ENCODE peak calls at places on chromosomes 7 and 10, in four cellular contexts. Q is colonic mucosa, D is IMR-90, V is T-helper 1 cell. H is an unnamed sample.

GRCh38 chr7:157397751-157398691 is 61.2 kb downstream of the DNAJB6 start:
- DNase-seq in D (peak; percentile 81), Q (peak; percentile 34), V (peak; percentile 13), H (no peak)

GRCh38 chr10:59625842-59626522 is 83.7 kb downstream of the SLC16A9 start:
- DNase-seq in V (peak; percentile 65), D (peak; percentile 71), Q (peak; percentile 37), H (no peak)

GRCh38 chr7:48537561-48537960 is 366.3 kb downstream of the ABCA13 start:
- DNase-seq in V (no peak), D (no peak), Q (no peak), H (no peak)

GRCh38 chr7:2610898-2611297 is 20.9 kb upstream of the TTYH3 start:
- DNase-seq in D (no peak), V (no peak), Q (no peak), H (no peak)

GRCh38 chr7:6516387-6516983 is 34.8 kb downstream of the GRID2IP start:
- DNase-seq in Q (peak; percentile 86), V (peak; percentile 61), D (peak; percentile 79), H (peak; percentile 50)

GRCh38 chr7:130917669-130918128 is 183.7 kb upstream of the KLF14 start:
- DNase-seq in D (peak; percentile 87), Q (no peak), V (no peak), H (no peak)

GRCh38 chr7:157676001-157676400 is 339.2 kb downstream of the DNAJB6 start:
- DNase-seq in D (no peak), V (no peak), Q (no peak), H (no peak)

GRCh38 chr7:50285259-50285658 is 19.3 kb upstream of the IKZF1 start:
- DNase-seq in D (no peak), V (no peak), Q (no peak), H (no peak)

GRCh38 chr10:133393401-133394063 is 425 bp upstream of the MTG1 start:
- DNase-seq in Q (no peak), D (no peak), V (no peak), H (no peak)

GRCh38 chr7:102814025-102814471 is 65.2 kb downstream of the FAM185A start:
- DNase-seq in V (peak; percentile 66), Q (no peak), D (peak; percentile 76), H (no peak)

GRCh38 chr7:47771301-47771989 is 176.8 kb downstream of the PKD1L1 start:
- DNase-seq in V (no peak), D (no peak), Q (no peak), H (no peak)

GRCh38 chr7:12229046-12229445 is 18.0 kb downstream of the TMEM106B start:
- DNase-seq in V (no peak), Q (no peak), D (peak; percentile 36), H (no peak)

GRCh38 chr10:90066435-90066834 is 365.0 kb downstream of the KIF20B start:
- DNase-seq in V (no peak), Q (no peak), D (no peak), H (no peak)

GRCh38 chr10:96846926-96847325 is 14.8 kb downstream of the LCOR start:
- DNase-seq in D (no peak), Q (no peak), V (no peak), H (no peak)

GRCh38 chr7:117839507-117839906 is 33.7 kb downstream of the CTTNBP2 start:
- DNase-seq in Q (no peak), D (no peak), V (no peak), H (no peak)

GRCh38 chr10:110410329-110411046 is 87.2 kb upstream of the DUSP5 start:
- DNase-seq in V (no peak), Q (peak; percentile 76), D (peak; percentile 98), H (no peak)

GRCh38 chr7:7970620-7971307 is 2.2 kb downstream of the GLCCI1 start:
- DNase-seq in V (peak; percentile 33), D (peak; percentile 33), Q (peak; percentile 21), H (no peak)

GRCh38 chr10:72598769-72599701 is 26.8 kb downstream of the MICU1 start:
- DNase-seq in Q (no peak), V (no peak), D (no peak), H (no peak)

GRCh38 chr10:69438531-69439349 is 12.5 kb upstream of the TSPAN15 start:
- DNase-seq in V (no peak), D (peak; percentile 16), Q (no peak), H (no peak)

GRCh38 chr7:155594961-155595366 is 48.6 kb upstream of the CNPY1 start:
- DNase-seq in D (no peak), V (no peak), Q (no peak), H (no peak)

GRCh38 chr10:101761226-101761625 is 14.7 kb downstream of the FGF8 start:
- DNase-seq in D (no peak), V (no peak), Q (no peak), H (no peak)

GRCh38 chr10:48439031-48439430 is 132.6 kb downstream of the MAPK8 start:
- DNase-seq in Q (no peak), D (peak; percentile 81), V (no peak), H (no peak)

GRCh38 chr7:79241288-79242055 is 212.0 kb downstream of the MAGI2 start:
- DNase-seq in D (peak; percentile 82), V (no peak), Q (no peak), H (no peak)

GRCh38 chr10:70592746-70593512 is 9.6 kb downstream of the PRF1 start:
- DNase-seq in Q (peak; percentile 13), V (no peak), D (no peak), H (no peak)

GRCh38 chr10:77090381-77091356 is 546.9 kb downstream of the KCNMA1 start:
- DNase-seq in D (no peak), Q (no peak), V (no peak), H (no peak)

GRCh38 chr10:35526775-35527174 is 78.4 kb upstream of the GJD4 start:
- DNase-seq in V (no peak), D (no peak), Q (no peak), H (no peak)

GRCh38 chr7:126065766-126066165 is 1136.1 kb upstream of the POT1 start:
- DNase-seq in Q (no peak), V (no peak), D (no peak), H (no peak)

GRCh38 chr10:104580321-104580720 is 60.8 kb upstream of the SORCS3 start:
- DNase-seq in D (peak; percentile 38), Q (no peak), V (no peak), H (no peak)

GRCh38 chr7:7681191-7681935 is 37.0 kb downstream of the RPA3 start:
- DNase-seq in Q (peak; percentile 69), V (peak; percentile 58), D (peak; percentile 61), H (no peak)